ENCODE peak calls at places on chromosomes 12 and 14, in eight cellular contexts. F, Z, C, G, L, I, Y and V are unnamed samples.

GRCh38 chr12:1619599-1619998 is 9.4 kb upstream of the WNT5B start:
- DNase-seq in F (no peak), Z (no peak), C (no peak), G (peak; percentile 47), L (no peak), I (no peak), Y (peak; percentile 54), V (no peak)

GRCh38 chr14:68363841-68364711 is 428.8 kb downstream of the ZFP36L1 start:
- DNase-seq in F (peak; percentile 66), Z (no peak), C (no peak), G (no peak), L (no peak), I (no peak), Y (peak; percentile 47), V (no peak)

GRCh38 chr14:65915125-65915524 is 502.6 kb downstream of the FUT8 start:
- DNase-seq in F (no peak), Z (no peak), C (no peak), G (no peak), L (no peak), I (no peak), Y (no peak), V (no peak)

GRCh38 chr12:54156578-54156977 is 32.2 kb downstream of the SMUG1 start:
- DNase-seq in F (no peak), Z (no peak), C (no peak), G (no peak), L (no peak), I (no peak), Y (no peak), V (no peak)

GRCh38 chr14:32621585-32621984 is 292.5 kb downstream of the AKAP6 start:
- DNase-seq in F (no peak), Z (no peak), C (no peak), G (no peak), L (no peak), I (no peak), Y (no peak), V (no peak)

GRCh38 chr12:45503887-45504286 is 225.6 kb upstream of the ARID2 start:
- DNase-seq in F (no peak), Z (no peak), C (no peak), G (no peak), L (no peak), I (no peak), Y (no peak), V (no peak)

GRCh38 chr12:26251600-26251999 is 56.2 kb downstream of the SSPN start:
- DNase-seq in F (peak; percentile 47), Z (no peak), C (no peak), G (no peak), L (no peak), I (no peak), Y (peak; percentile 58), V (no peak)

GRCh38 chr12:43551271-43551970 is 582 bp downstream of the ADAMTS20 start:
- DNase-seq in F (no peak), Z (no peak), C (peak; percentile 70), G (no peak), L (no peak), I (no peak), Y (no peak), V (no peak)

GRCh38 chr14:53452005-53452678 is 299.0 kb upstream of the DDHD1 start:
- DNase-seq in F (no peak), Z (no peak), C (no peak), G (no peak), L (no peak), I (no peak), Y (no peak), V (no peak)

GRCh38 chr14:99159341-99160340 is 112.4 kb downstream of the BCL11B start:
- DNase-seq in F (no peak), Z (no peak), C (no peak), G (no peak), L (no peak), I (no peak), Y (no peak), V (no peak)

GRCh38 chr14:101965796-101966718 is 1.7 kb downstream of the DYNC1H1 start:
- DNase-seq in F (peak; percentile 50), Z (no peak), C (no peak), G (no peak), L (no peak), I (no peak), Y (no peak), V (no peak)

GRCh38 chr14:69999246-69999645 is 120.0 kb downstream of the SMOC1 start:
- DNase-seq in F (peak; percentile 86), Z (no peak), C (no peak), G (no peak), L (peak; percentile 16), I (no peak), Y (no peak), V (no peak)

GRCh38 chr14:100275214-100275613 is 31.0 kb downstream of the SLC25A29 start:
- DNase-seq in F (no peak), Z (no peak), C (no peak), G (no peak), L (no peak), I (no peak), Y (no peak), V (no peak)

GRCh38 chr12:92194566-92194965 is 48.9 kb upstream of the BTG1 start:
- DNase-seq in F (no peak), Z (no peak), C (no peak), G (no peak), L (no peak), I (no peak), Y (no peak), V (no peak)

GRCh38 chr12:132489078-132489601 is 811 bp upstream of the FBRSL1 start:
- DNase-seq in F (no peak), Z (peak; percentile 22), C (no peak), G (peak; percentile 52), L (no peak), I (no peak), Y (peak; percentile 41), V (peak; percentile 64)

GRCh38 chr12:6949063-6949594 is 2.0 kb upstream of the PTPN6 start:
- DNase-seq in F (no peak), Z (no peak), C (peak; percentile 55), G (no peak), L (no peak), I (no peak), Y (peak; percentile 13), V (peak; percentile 55)

GRCh38 chr14:96146131-96146771 is 58.4 kb upstream of the BDKRB2 start:
- DNase-seq in F (peak; percentile 39), Z (no peak), C (no peak), G (no peak), L (no peak), I (peak; percentile 68), Y (no peak), V (no peak)

GRCh38 chr12:41286426-41286825 is 98.3 kb downstream of the PDZRN4 start:
- DNase-seq in F (no peak), Z (no peak), C (no peak), G (no peak), L (no peak), I (no peak), Y (no peak), V (no peak)

GRCh38 chr12:131827961-131828534 is at the start of gene MMP17:
- DNase-seq in F (peak; percentile 56), Z (no peak), C (peak; percentile 90), G (peak; percentile 49), L (no peak), I (peak; percentile 44), Y (peak; percentile 61), V (peak; percentile 59)

GRCh38 chr12:15599266-15600037 is 189.7 kb downstream of the EPS8 start:
- DNase-seq in F (peak; percentile 92), Z (no peak), C (no peak), G (no peak), L (no peak), I (peak; percentile 29), Y (no peak), V (no peak)

GRCh38 chr14:72737560-72737943 is 156.3 kb downstream of the DPF3 start:
- DNase-seq in F (no peak), Z (no peak), C (peak; percentile 82), G (no peak), L (no peak), I (no peak), Y (no peak), V (no peak)

GRCh38 chr14:99189201-99189801 is 82.7 kb downstream of the BCL11B start:
- DNase-seq in F (no peak), Z (no peak), C (no peak), G (peak; percentile 65), L (no peak), I (no peak), Y (no peak), V (peak; percentile 56)

GRCh38 chr12:99920561-99920960 is 64.2 kb downstream of the ANKS1B start:
- DNase-seq in F (no peak), Z (no peak), C (no peak), G (no peak), L (no peak), I (no peak), Y (no peak), V (no peak)

GRCh38 chr12:5556946-5557673 is 125.2 kb downstream of the NTF3 start:
- DNase-seq in F (no peak), Z (no peak), C (no peak), G (no peak), L (no peak), I (no peak), Y (no peak), V (no peak)

GRCh38 chr12:91058821-91059220 is 997 bp upstream of the KERA start:
- DNase-seq in F (peak; percentile 30), Z (no peak), C (no peak), G (no peak), L (no peak), I (no peak), Y (no peak), V (no peak)

GRCh38 chr14:51922624-51923023 is 62.2 kb downstream of the GNG2 start:
- DNase-seq in F (peak; percentile 26), Z (no peak), C (no peak), G (no peak), L (no peak), I (no peak), Y (no peak), V (no peak)

GRCh38 chr12:34607520-34608195 is 585.4 kb downstream of the ALG10 start:
- DNase-seq in F (no peak), Z (no peak), C (peak; percentile 0), G (no peak), L (no peak), I (no peak), Y (no peak), V (no peak)